ENCODE peak calls at places on chromosomes 11 and 22, in six cellular contexts. D is A549, X is transverse colon, K is tibial nerve, P is stomach, V is K562. C is an unnamed sample.

GRCh38 chr11:762421-763072 is 14.7 kb downstream of the GATD1 start:
- DNase-seq in D (peak), X (peak), K (no peak), P (peak), V (peak), C (no peak)

GRCh38 chr11:130403301-130403804 is 25.1 kb downstream of the ADAMTS8 start:
- DNase-seq in D (no peak), X (peak), K (no peak), P (no peak), V (no peak), C (no peak)

GRCh38 chr22:28358244-28358777 is 321.3 kb downstream of the TTC28 start:
- DNase-seq in D (no peak), X (no peak), K (no peak), P (no peak), V (no peak), C (no peak)

GRCh38 chr22:38083931-38084631 is at the start of gene SLC16A8:
- DNase-seq in D (no peak), X (no peak), K (no peak), P (no peak), V (no peak), C (no peak)

GRCh38 chr11:78576549-78577097 is 2.0 kb upstream of the NARS2 start:
- DNase-seq in D (no peak), X (no peak), K (no peak), P (no peak), V (no peak), C (no peak)

GRCh38 chr22:25702571-25703167 is 39.3 kb upstream of the MYO18B start:
- DNase-seq in D (no peak), X (no peak), K (no peak), P (no peak), V (no peak), C (no peak)

GRCh38 chr11:2510626-2511402 is 66.0 kb downstream of the KCNQ1 start:
- DNase-seq in D (no peak), X (peak), K (peak), P (peak), V (peak), C (peak)

GRCh38 chr11:2267306-2267861 is 3.0 kb downstream of the ASCL2 start:
- DNase-seq in D (no peak), X (no peak), K (no peak), P (no peak), V (peak), C (no peak)

GRCh38 chr11:28756977-28757376 is 648.8 kb downstream of the METTL15 start:
- DNase-seq in D (no peak), X (no peak), K (no peak), P (no peak), V (no peak), C (no peak)

GRCh38 chr11:20443596-20443995 is 56.1 kb downstream of the PRMT3 start:
- DNase-seq in D (peak), X (no peak), K (no peak), P (no peak), V (no peak), C (no peak)

GRCh38 chr11:125164422-125165110 is at the start of gene PKNOX2:
- DNase-seq in D (peak), X (peak), K (peak), P (peak), V (peak), C (no peak)

GRCh38 chr22:42316988-42317387 is 46.5 kb upstream of the TCF20 start:
- DNase-seq in D (no peak), X (peak), K (no peak), P (peak), V (peak), C (no peak)

GRCh38 chr11:6431861-6432260 is 8.9 kb downstream of the HPX start:
- DNase-seq in D (peak), X (no peak), K (no peak), P (no peak), V (no peak), C (no peak)

DNA sequence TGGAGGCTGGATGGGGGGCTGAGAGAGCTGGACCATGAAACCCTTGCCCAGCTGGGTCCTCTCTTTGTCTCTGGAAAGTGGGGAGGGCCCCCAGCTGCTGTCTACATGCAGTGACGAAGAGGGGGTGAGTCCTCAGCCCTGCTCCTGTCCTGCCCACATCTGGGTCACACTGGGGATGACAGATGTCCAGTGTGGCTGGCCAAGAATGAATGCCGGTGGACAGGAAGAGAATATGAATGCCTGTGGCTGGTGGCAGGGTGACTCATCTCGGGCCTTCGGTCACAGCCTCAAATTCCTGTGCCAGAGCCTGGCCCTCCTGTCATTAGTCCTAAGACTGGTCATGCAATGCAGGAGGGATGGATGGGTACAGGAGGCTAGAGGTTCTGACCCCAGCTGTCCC is 2.2 kb upstream of the PNPLA3 start:
- DNase-seq in D (no peak), X (no peak), K (no peak), P (no peak), V (no peak), C (no peak)
- TF ChIP-seq POLR2A in D (no peak), X (no peak), K (no peak), P (no peak), V (no peak), C (no peak)

DNA sequence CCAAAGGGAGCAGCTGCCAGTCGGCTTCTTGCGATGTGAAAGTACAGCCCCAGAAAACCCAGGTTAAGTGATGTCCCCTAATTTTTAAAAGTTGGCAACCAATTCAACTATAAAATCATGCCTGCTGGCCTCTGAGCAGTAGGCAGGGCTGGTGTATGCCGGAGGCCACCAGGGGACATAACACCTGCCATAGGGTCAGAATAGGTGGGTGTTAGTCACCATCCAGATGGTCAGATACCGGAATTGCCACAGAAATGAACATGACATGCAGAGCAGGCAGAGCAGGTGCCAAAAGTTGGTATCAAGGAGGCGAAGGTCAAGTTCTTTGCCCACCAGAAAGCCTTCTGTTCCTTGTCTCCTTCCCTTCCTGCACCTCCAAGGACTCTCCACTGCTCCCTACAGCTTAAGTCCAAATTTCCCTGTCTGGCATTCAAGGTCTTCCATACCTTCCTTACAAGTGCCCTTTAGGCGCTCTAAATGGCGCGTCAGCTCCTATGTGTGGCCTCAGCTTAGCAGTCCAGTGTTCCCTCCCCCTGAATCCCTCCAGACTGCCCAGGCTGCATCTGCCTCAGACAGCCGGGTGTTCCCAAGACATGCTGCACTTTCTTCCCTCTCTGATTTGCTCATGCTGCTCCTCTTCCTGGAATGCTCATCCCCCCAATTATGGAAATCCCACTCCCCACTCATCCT is 45.1 kb downstream of the PTPRJ start:
- DNase-seq in D (no peak), X (no peak), K (no peak), P (no peak), V (no peak), C (no peak)
- TF ChIP-seq EP300 in D (no peak), X (no peak), K (no peak), P (no peak), V (no peak), C (no peak)

GRCh38 chr11:63671322-63672155 is at the start of gene ATL3:
- DNase-seq in D (peak), X (peak), K (peak), P (peak), V (peak), C (peak)
- TF ChIP-seq POLR2A in D (peak), X (peak), K (peak), P (no peak), V (peak), C (peak)

GRCh38 chr11:30322162-30322561 is 742 bp upstream of the ARL14EP start:
- DNase-seq in D (no peak), X (no peak), K (no peak), P (no peak), V (no peak), C (no peak)

GRCh38 chr11:30321321-30321720 is 1.6 kb upstream of the ARL14EP start:
- DNase-seq in D (no peak), X (no peak), K (no peak), P (no peak), V (no peak), C (no peak)

GRCh38 chr11:30326114-30326783 is 3.3 kb downstream of the ARL14EP start:
- DNase-seq in D (no peak), X (no peak), K (no peak), P (no peak), V (no peak), C (no peak)

GRCh38 chr11:30326911-30327310 is 4.0 kb downstream of the ARL14EP start:
- DNase-seq in D (no peak), X (no peak), K (no peak), P (no peak), V (no peak), C (no peak)

GRCh38 chr11:30322826-30323710 is at the start of gene ARL14EP:
- DNase-seq in D (peak), X (peak), K (peak), P (peak), V (peak), C (peak)
- TF ChIP-seq EP300 in D (no peak), X (no peak), K (no peak), P (no peak), V (peak), C (no peak)

GRCh38 chr11:114774599-114775365 is 96.5 kb downstream of the NXPE2 start:
- DNase-seq in D (peak), X (peak), K (no peak), P (peak), V (peak), C (no peak)

GRCh38 chr11:114779189-114779588 is 100.9 kb downstream of the NXPE2 start:
- DNase-seq in D (no peak), X (no peak), K (no peak), P (no peak), V (no peak), C (no peak)

GRCh38 chr11:114773541-114774338 is 95.4 kb downstream of the NXPE2 start:
- DNase-seq in D (no peak), X (no peak), K (no peak), P (no peak), V (no peak), C (no peak)

GRCh38 chr11:114775849-114776621 is 97.7 kb downstream of the NXPE2 start:
- DNase-seq in D (no peak), X (no peak), K (no peak), P (no peak), V (no peak), C (no peak)

GRCh38 chr11:114776956-114777355 is 98.6 kb downstream of the NXPE2 start:
- DNase-seq in D (no peak), X (no peak), K (no peak), P (no peak), V (no peak), C (no peak)
- TF ChIP-seq POLR2A in D (no peak), X (no peak), K (no peak), P (no peak), V (no peak), C (no peak)

GRCh38 chr11:47656284-47656915 is 14.0 kb upstream of the MTCH2 start:
- DNase-seq in D (no peak), X (no peak), K (no peak), P (no peak), V (no peak), C (no peak)

GRCh38 chr11:47659273-47659672 is 16.9 kb upstream of the MTCH2 start:
- DNase-seq in D (no peak), X (no peak), K (no peak), P (no peak), V (no peak), C (no peak)

GRCh38 chr11:47667135-47667534 is 24.8 kb upstream of the MTCH2 start:
- DNase-seq in D (no peak), X (no peak), K (no peak), P (no peak), V (no peak), C (no peak)

DNA sequence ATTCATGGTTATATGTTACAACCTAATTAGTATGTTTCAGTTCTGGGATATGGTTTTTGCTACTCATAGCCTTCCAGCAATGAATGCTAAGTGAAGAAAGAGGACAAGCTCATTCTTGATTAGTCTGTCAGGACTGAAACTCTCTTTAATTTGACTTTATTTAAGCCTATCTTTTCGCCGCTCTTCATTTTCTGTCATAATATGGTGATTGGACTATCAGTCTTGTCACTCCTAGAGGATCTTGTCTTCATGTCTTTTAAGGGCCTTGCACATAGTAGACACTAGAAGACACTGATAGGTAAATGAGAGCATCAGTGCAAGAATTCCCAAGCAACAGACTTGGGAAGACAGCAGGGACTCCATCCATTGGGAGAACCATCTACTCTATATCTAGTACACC is 18.9 kb upstream of the MTCH2 start:
- DNase-seq in D (no peak), X (no peak), K (no peak), P (no peak), V (no peak), C (no peak)
- TF ChIP-seq EP300 in D (no peak), X (no peak), K (no peak), P (no peak), V (no peak), C (no peak)

GRCh38 chr11:57596266-57596885 is 1.1 kb upstream of the SERPING1 start:
- DNase-seq in D (no peak), X (no peak), K (no peak), P (no peak), V (no peak), C (no peak)

GRCh38 chr11:57597461-57597892 is at the start of gene SERPING1:
- DNase-seq in D (no peak), X (peak), K (peak), P (peak), V (no peak), C (peak)

GRCh38 chr11:57599381-57599780 is 1.9 kb downstream of the SERPING1 start:
- DNase-seq in D (no peak), X (no peak), K (no peak), P (no peak), V (no peak), C (no peak)

GRCh38 chr11:57598831-57599155 is 1.3 kb downstream of the SERPING1 start:
- DNase-seq in D (no peak), X (no peak), K (no peak), P (no peak), V (no peak), C (no peak)

GRCh38 chr11:57597971-57598830 is 716 bp downstream of the SERPING1 start:
- DNase-seq in D (no peak), X (peak), K (peak), P (peak), V (peak), C (no peak)
- TF ChIP-seq POLR2A in D (no peak), X (no peak), K (no peak), P (no peak), V (no peak), C (no peak)